ENCODE peak calls at places on chromosome 15, in nine cellular contexts. Q, S, P, M, F, B, T, W and D are unnamed samples.

GRCh38 chr15:81189583-81190283 is 6.9 kb upstream of the IL16 start:
- DNase-seq in Q (peak), S (no peak), P (no peak), M (no peak), F (no peak), B (no peak), T (no peak), W (peak), D (no peak)

GRCh38 chr15:59622289-59622688 is 10.7 kb downstream of the GCNT3 start:
- DNase-seq in Q (no peak), S (peak), P (peak), M (peak), F (no peak), B (peak), T (peak), W (peak), D (no peak)

GRCh38 chr15:32722126-32722525 is 4.3 kb downstream of the GREM1 start:
- DNase-seq in Q (no peak), S (no peak), P (no peak), M (no peak), F (no peak), B (no peak), T (no peak), W (no peak), D (no peak)

GRCh38 chr15:100842756-100843730 is 36.6 kb upstream of the ALDH1A3 start:
- DNase-seq in Q (peak), S (no peak), P (no peak), M (no peak), F (no peak), B (no peak), T (no peak), W (peak), D (no peak)

GRCh38 chr15:67806539-67806935 is 18.8 kb upstream of the SKOR1 start:
- DNase-seq in Q (no peak), S (no peak), P (no peak), M (no peak), F (no peak), B (no peak), T (no peak), W (no peak), D (no peak)

GRCh38 chr15:63367390-63367789 is 14.3 kb downstream of the CA12 start:
- DNase-seq in Q (no peak), S (peak), P (no peak), M (no peak), F (no peak), B (no peak), T (no peak), W (no peak), D (no peak)

GRCh38 chr15:95304874-95305271 is 1025.6 kb upstream of the NR2F2 start:
- DNase-seq in Q (no peak), S (no peak), P (no peak), M (no peak), F (no peak), B (no peak), T (no peak), W (no peak), D (no peak)

GRCh38 chr15:51322622-51323296 is 15.6 kb downstream of the CYP19A1 start:
- DNase-seq in Q (no peak), S (no peak), P (no peak), M (no peak), F (no peak), B (no peak), T (no peak), W (no peak), D (no peak)

GRCh38 chr15:47715856-47716445 is 1.4 kb upstream of the SEMA6D start:
- DNase-seq in Q (no peak), S (no peak), P (no peak), M (no peak), F (peak), B (no peak), T (no peak), W (no peak), D (no peak)

GRCh38 chr15:39907216-39907615 is 12.8 kb downstream of the GPR176 start:
- DNase-seq in Q (no peak), S (no peak), P (no peak), M (no peak), F (no peak), B (no peak), T (no peak), W (no peak), D (no peak)

GRCh38 chr15:39898317-39898716 is 21.7 kb downstream of the GPR176 start:
- DNase-seq in Q (no peak), S (no peak), P (no peak), M (no peak), F (no peak), B (no peak), T (no peak), W (no peak), D (no peak)

GRCh38 chr15:39908186-39908585 is 11.9 kb downstream of the GPR176 start:
- DNase-seq in Q (peak), S (no peak), P (no peak), M (peak), F (peak), B (no peak), T (no peak), W (peak), D (no peak)

DNA sequence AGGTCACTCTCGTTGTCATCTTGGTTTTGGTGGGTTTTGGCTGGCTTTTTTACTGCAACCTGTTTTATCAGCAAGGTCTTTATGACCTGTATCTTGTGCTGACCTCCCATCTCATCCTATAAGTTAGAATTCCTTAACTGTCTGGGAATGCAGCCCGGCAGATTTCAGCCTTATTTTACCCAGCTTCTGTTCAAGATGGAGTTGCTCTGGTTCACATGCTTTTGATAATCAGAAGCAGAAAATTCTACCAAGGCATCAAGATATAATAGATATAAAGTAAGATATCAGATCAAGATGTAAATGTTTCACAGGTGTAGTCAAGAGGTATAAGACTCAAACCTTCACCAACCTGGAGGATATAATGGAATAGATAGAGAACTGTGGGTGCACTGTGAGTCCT is 16.0 kb downstream of the GPR176 start:
- DNase-seq in Q (no peak), S (no peak), P (no peak), M (no peak), F (no peak), B (no peak), T (no peak), W (no peak), D (no peak)
- TF ChIP-seq CTCF in Q (no peak), S (no peak), P (no peak), M (no peak), F (no peak), B (no peak), T (no peak), W (no peak), D (no peak)

GRCh38 chr15:90184119-90184785 is 16.9 kb upstream of the SEMA4B start:
- DNase-seq in Q (peak), S (peak), P (peak), M (no peak), F (no peak), B (peak), T (peak), W (no peak), D (no peak)
- TF ChIP-seq CTCF in Q (no peak), S (no peak), P (no peak), M (no peak), F (no peak), B (no peak), T (peak), W (no peak), D (no peak)

DNA sequence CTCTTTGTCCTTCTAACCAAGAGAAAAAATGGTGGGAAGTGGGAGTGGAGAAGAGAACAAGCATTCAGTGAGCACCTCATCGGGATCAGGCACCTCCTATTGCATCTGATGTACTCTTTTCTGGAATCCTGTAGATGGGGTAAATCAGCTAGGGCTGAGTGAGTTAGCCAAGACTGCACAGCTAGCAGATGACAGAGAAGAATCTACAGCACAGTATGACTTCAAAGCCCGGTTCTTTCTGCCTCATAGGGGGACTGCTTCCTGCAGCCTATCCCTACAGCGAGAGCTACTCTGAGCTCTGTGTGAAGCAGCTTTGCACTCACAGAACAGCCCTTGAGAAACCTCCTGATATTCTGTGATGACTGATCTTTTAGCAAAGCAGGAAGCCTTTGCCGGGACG is 275.2 kb upstream of the MEIS2 start:
- DNase-seq in Q (no peak), S (no peak), P (no peak), M (no peak), F (no peak), B (no peak), T (no peak), W (no peak), D (no peak)
- TF ChIP-seq CTCF in Q (no peak), S (no peak), P (no peak), M (no peak), F (no peak), B (no peak), T (no peak), W (no peak), D (no peak)

GRCh38 chr15:49418811-49419210 is 4.2 kb upstream of the FGF7 start:
- DNase-seq in Q (no peak), S (no peak), P (no peak), M (no peak), F (no peak), B (no peak), T (no peak), W (no peak), D (no peak)

GRCh38 chr15:49423021-49423420 is at the start of gene FGF7:
- DNase-seq in Q (peak), S (no peak), P (no peak), M (no peak), F (no peak), B (no peak), T (no peak), W (no peak), D (no peak)

GRCh38 chr15:49423906-49424520 is 971 bp downstream of the FGF7 start:
- DNase-seq in Q (no peak), S (no peak), P (no peak), M (no peak), F (no peak), B (no peak), T (no peak), W (no peak), D (no peak)

GRCh38 chr15:49424954-49425353 is 1.9 kb downstream of the FGF7 start:
- DNase-seq in Q (no peak), S (no peak), P (no peak), M (no peak), F (no peak), B (no peak), T (no peak), W (no peak), D (no peak)

DNA sequence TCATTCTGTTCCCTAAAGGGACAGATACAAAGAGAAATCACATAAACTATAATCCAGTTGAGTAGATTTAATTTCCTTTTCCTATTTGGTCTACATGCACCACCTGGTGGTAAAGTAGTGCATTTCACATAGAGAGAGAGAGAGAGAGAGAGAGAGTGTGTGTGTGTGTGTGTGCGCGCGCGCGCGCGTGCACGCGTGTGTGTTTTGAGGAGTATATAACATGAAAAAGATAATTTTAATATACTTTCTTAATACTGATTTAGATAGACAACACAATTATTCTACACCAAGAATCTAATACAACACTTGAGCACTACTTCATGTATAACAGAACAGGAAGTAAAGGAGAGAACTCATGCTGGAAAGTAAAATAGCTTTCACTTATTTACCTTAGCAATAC is 1.1 kb upstream of the FGF7 start:
- DNase-seq in Q (peak), S (peak), P (peak), M (peak), F (peak), B (peak), T (no peak), W (peak), D (no peak)
- TF ChIP-seq CTCF in Q (peak), S (peak), P (peak), M (peak), F (peak), B (peak), T (peak), W (peak), D (peak)

DNA sequence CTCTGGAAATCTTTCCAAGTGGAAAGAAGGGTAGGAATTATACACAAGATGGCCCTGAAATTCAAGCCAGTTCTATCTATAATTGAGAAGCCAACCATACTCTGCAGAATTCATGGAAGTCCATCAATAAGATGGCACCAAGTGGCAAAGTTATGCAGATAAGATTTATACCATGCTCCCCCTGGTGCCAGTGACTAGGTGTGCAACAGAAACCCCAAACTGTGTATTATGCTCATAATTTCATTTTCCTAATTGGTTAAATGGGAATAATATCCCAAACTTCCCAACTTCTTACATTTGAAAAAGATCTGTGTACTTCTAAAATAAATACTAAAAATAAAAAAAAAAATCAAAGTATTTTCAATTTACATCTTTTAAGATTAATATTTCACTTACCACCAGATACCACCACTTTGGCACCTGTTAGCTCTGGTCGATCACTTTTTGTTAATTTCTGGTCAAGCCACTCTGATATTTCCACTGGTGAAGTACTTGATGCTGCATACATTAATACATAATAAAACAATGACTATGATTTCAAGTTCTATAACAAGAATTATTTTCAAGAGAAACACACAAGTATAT is 25.9 kb downstream of the ETFA start:
- DNase-seq in Q (no peak), S (peak), P (no peak), M (peak), F (no peak), B (no peak), T (no peak), W (peak), D (no peak)
- TF ChIP-seq CTCF in Q (peak), S (peak), P (peak), M (peak), F (peak), B (no peak), T (peak), W (peak), D (peak)

GRCh38 chr15:61216519-61216918 is 12.6 kb downstream of the RORA start:
- DNase-seq in Q (no peak), S (no peak), P (no peak), M (no peak), F (no peak), B (no peak), T (no peak), W (no peak), D (no peak)
- TF ChIP-seq CTCF in Q (no peak), S (peak), P (no peak), M (no peak), F (no peak), B (no peak), T (no peak), W (peak), D (no peak)